ENCODE peak calls at places on chromosome 20, in seven cellular contexts. W is GM04504; M is endothelial cell; F is HS-27A; X is activated T-helper 2 cell treated with anti-CD3 and anti-CD28 coated beads, Interferon-gamma antibody, Interleukin-2, Interleukin-4, amounts not matched to agents 10 μg/mL and 5 μg/mL and 100 μg/mL, durations not matched to agents 14 hours and 24 hours and 36 hours; Y is RWPE1; E is GM03348. P is an unnamed sample.

GRCh38 chr20:46348972-46349741 is 40.9 kb upstream of the CDH22 start:
- DNase-seq in F (no peak), Y (peak), E (peak), W (no peak), X (peak), M (peak), P (no peak)

GRCh38 chr20:59525500-59526241 is 78.7 kb upstream of the PHACTR3 start:
- DNase-seq in Y (peak), M (peak), X (no peak), F (no peak), E (peak), W (peak), P (peak)

GRCh38 chr20:4626228-4626627 is 95.5 kb upstream of the PRND start:
- DNase-seq in M (no peak), E (no peak), W (no peak), F (no peak), Y (no peak), X (no peak), P (no peak)

GRCh38 chr20:32969356-32970114 is 34.7 kb downstream of the SUN5 start:
- DNase-seq in M (no peak), W (no peak), F (no peak), E (peak), Y (no peak), X (peak), P (no peak)

GRCh38 chr20:24620937-24621519 is 151.6 kb downstream of the SYNDIG1 start:
- DNase-seq in M (no peak), E (no peak), Y (no peak), X (no peak), W (no peak), F (no peak), P (no peak)

GRCh38 chr20:61082700-61083099 is 169.4 kb upstream of the CDH4 start:
- DNase-seq in F (no peak), Y (no peak), W (no peak), E (no peak), M (no peak), X (no peak), P (no peak)

GRCh38 chr20:50464026-50464724 is 46.0 kb upstream of the PTPN1 start:
- DNase-seq in W (no peak), M (peak), F (no peak), Y (peak), E (peak), X (peak), P (peak)

GRCh38 chr20:24935140-24935539 is 13.9 kb upstream of the CST7 start:
- DNase-seq in Y (no peak), E (no peak), F (no peak), X (peak), M (no peak), W (no peak), P (no peak)

GRCh38 chr20:54475334-54476287 is at the start of gene DOK5:
- DNase-seq in W (no peak), M (peak), F (no peak), Y (no peak), E (peak), X (no peak), P (no peak)

GRCh38 chr20:56439784-56440291 is 27.8 kb downstream of the CASS4 start:
- DNase-seq in X (no peak), F (peak), M (no peak), E (peak), W (peak), Y (no peak), P (no peak)

P was measured in HAP-1.